ENCODE peak calls at places on chromosomes 7 and 10, in five cellular contexts. X is Calu3; H is posterior cingulate gyrus; U is activated CD4-positive, alpha-beta T cell treated with anti-CD3 and anti-CD28 coated beads for 24 hours; M is amygdala. C is an unnamed sample.

GRCh38 chr7:159088016-159088865 is 56.4 kb downstream of the VIPR2 start:
- DNase-seq in X (no peak), H (peak; percentile 75), U (no peak), M (no peak), C (no peak)

GRCh38 chr7:149354119-149354518 is 92.1 kb downstream of the ZNF783 start:
- DNase-seq in X (no peak), H (no peak), U (no peak), M (no peak), C (no peak)

GRCh38 chr10:5281355-5281754 is 83.4 kb upstream of the UCN3 start:
- DNase-seq in X (no peak), H (no peak), U (no peak), M (no peak), C (no peak)

GRCh38 chr7:106313456-106313891 is 28.7 kb upstream of the NAMPT start:
- DNase-seq in X (peak; percentile 23), H (no peak), U (no peak), M (no peak), C (peak; percentile 36)

GRCh38 chr7:113267271-113267670 is 148.9 kb upstream of the SMIM30 start:
- DNase-seq in X (no peak), H (no peak), U (no peak), M (no peak), C (no peak)

GRCh38 chr10:21172774-21173432 is 275.8 kb upstream of the NEBL start:
- DNase-seq in X (peak; percentile 11), H (no peak), U (no peak), M (no peak), C (no peak)

GRCh38 chr7:71343821-71344341 is 211.9 kb downstream of the GALNT17 start:
- DNase-seq in X (no peak), H (no peak), U (no peak), M (no peak), C (no peak)

GRCh38 chr10:88070080-88070880 is 206.9 kb downstream of the PTEN start:
- DNase-seq in X (no peak), H (no peak), U (no peak), M (no peak), C (no peak)

GRCh38 chr10:34956756-34957155 is 133.4 kb downstream of the CUL2 start:
- DNase-seq in X (no peak), H (no peak), U (no peak), M (no peak), C (no peak)

GRCh38 chr7:35467456-35467978 is 213.6 kb upstream of the TBX20 start:
- DNase-seq in X (no peak), H (no peak), U (no peak), M (no peak), C (no peak)

GRCh38 chr7:155439311-155440017 is 18.5 kb upstream of the EN2 start:
- DNase-seq in X (no peak), H (peak; percentile 63), U (no peak), M (no peak), C (no peak)

GRCh38 chr7:88628363-88629085 is 131.0 kb upstream of the ZNF804B start:
- DNase-seq in X (no peak), H (no peak), U (no peak), M (no peak), C (no peak)